ENCODE peak calls at places on chromosome 18, in ten cellular contexts. D is activated CD4-positive, alpha-beta T cell treated with anti-CD3 and anti-CD28 coated beads, Interleukin-2, amount 50 U/mL, for 24 hours; C is SHP77; W is AG04449; T is NCI-H2171; S is kidney tubule cell; A is spleen; B is astrocyte; K is fibroblast of mammary gland; Q is type B pancreatic cell. Z is an unnamed sample.

GRCh38 chr18:32930695-32931301 is 158.0 kb upstream of the KLHL14 start:
- DNase-seq in D (no peak), C (peak), W (peak), T (peak), S (peak), A (no peak), B (peak), K (peak), Q (no peak), Z (no peak)

GRCh38 chr18:78041218-78041617 is 791.6 kb downstream of the GALR1 start:
- DNase-seq in D (no peak), C (no peak), W (no peak), T (no peak), S (no peak), A (no peak), B (no peak), K (no peak), Q (no peak), Z (no peak)

GRCh38 chr18:60541661-60542060 is 169.1 kb upstream of the MC4R start:
- DNase-seq in D (no peak), C (no peak), W (no peak), T (no peak), S (no peak), A (no peak), B (no peak), K (no peak), Q (no peak), Z (no peak)

GRCh38 chr18:3154214-3154613 is 65.6 kb downstream of the MYOM1 start:
- DNase-seq in D (no peak), C (no peak), W (no peak), T (no peak), S (no peak), A (no peak), B (no peak), K (no peak), Q (no peak), Z (no peak)

GRCh38 chr18:59478591-59478990 is 119.5 kb upstream of the LMAN1 start:
- DNase-seq in D (no peak), C (no peak), W (no peak), T (no peak), S (no peak), A (no peak), B (peak), K (no peak), Q (no peak), Z (no peak)

GRCh38 chr18:24064701-24065100 is 50.1 kb downstream of the TTC39C start:
- DNase-seq in D (no peak), C (no peak), W (no peak), T (no peak), S (no peak), A (no peak), B (no peak), K (no peak), Q (no peak), Z (no peak)

GRCh38 chr18:10508546-10508945 is 17.3 kb upstream of the NAPG start:
- DNase-seq in D (no peak), C (no peak), W (no peak), T (no peak), S (no peak), A (no peak), B (no peak), K (no peak), Q (no peak), Z (no peak)

GRCh38 chr18:26477828-26478466 is 70.4 kb downstream of the KCTD1 start:
- DNase-seq in D (no peak), C (no peak), W (no peak), T (no peak), S (peak), A (no peak), B (no peak), K (no peak), Q (no peak), Z (no peak)

GRCh38 chr18:10892801-10893595 is 256.4 kb downstream of the PIEZO2 start:
- DNase-seq in D (no peak), C (no peak), W (no peak), T (no peak), S (peak), A (no peak), B (no peak), K (peak), Q (no peak), Z (no peak)

GRCh38 chr18:45201489-45201888 is 413.8 kb upstream of the SLC14A2 start:
- DNase-seq in D (no peak), C (no peak), W (no peak), T (no peak), S (peak), A (no peak), B (no peak), K (no peak), Q (no peak), Z (no peak)

GRCh38 chr18:63168287-63168686 is 151.3 kb downstream of the BCL2 start:
- DNase-seq in D (no peak), C (no peak), W (no peak), T (no peak), S (no peak), A (peak), B (no peak), K (peak), Q (no peak), Z (no peak)

GRCh38 chr18:58846325-58846724 is 18.4 kb upstream of the ZNF532 start:
- DNase-seq in D (no peak), C (no peak), W (no peak), T (no peak), S (no peak), A (no peak), B (no peak), K (no peak), Q (no peak), Z (no peak)

GRCh38 chr18:66013976-66014375 is 263.2 kb downstream of the CDH7 start:
- DNase-seq in D (no peak), C (no peak), W (no peak), T (peak), S (no peak), A (no peak), B (peak), K (no peak), Q (no peak), Z (no peak)